ENCODE peak calls at places on chromosomes 6 and 20, in six cellular contexts. A is psoas muscle, S is IMR-90, N is Peyer's patch, J is mucosa of descending colon, Q is cardiac muscle cell. W is an unnamed sample. For H3K4me1, the result is how much of the 10 kb centered on the place peaks cover.

GRCh38 chr6:155340464-155341129 is 26.3 kb upstream of the TFB1M start:
- DNase-seq in A (no peak), S (peak), N (no peak), J (no peak), Q (peak), W (no peak)

GRCh38 chr6:149474108-149474935 is 10.5 kb downstream of the ZC3H12D start:
- DNase-seq in A (no peak), S (no peak), N (peak), J (peak), Q (no peak), W (no peak)

GRCh38 chr20:25059866-25060465 is 2.0 kb upstream of the ACSS1 start:
- DNase-seq in A (no peak), S (no peak), N (no peak), J (no peak), Q (no peak), W (no peak)

GRCh38 chr6:150238294-150238693 is 95.5 kb downstream of the PPP1R14C start:
- DNase-seq in A (peak), S (peak), N (no peak), J (no peak), Q (peak), W (no peak)

GRCh38 chr20:49937023-49937929 is 1.1 kb downstream of the RNF114 start:
- DNase-seq in A (no peak), S (no peak), N (no peak), J (no peak), Q (no peak), W (no peak)

GRCh38 chr6:157151989-157152388 is 171.3 kb downstream of the TMEM242 start:
- DNase-seq in A (no peak), S (peak), N (no peak), J (no peak), Q (peak), W (no peak)

GRCh38 chr6:170296423-170296745 is 5.5 kb upstream of the DLL1 start:
- DNase-seq in A (no peak), S (no peak), N (no peak), J (peak), Q (no peak), W (no peak)

GRCh38 chr6:136426627-136427377 is 123.4 kb downstream of the MAP7 start:
- DNase-seq in A (no peak), S (no peak), N (no peak), J (no peak), Q (no peak), W (no peak)

GRCh38 chr6:169263836-169264608 is 10.4 kb upstream of the THBS2 start:
- DNase-seq in A (no peak), S (peak), N (no peak), J (no peak), Q (peak), W (no peak)

GRCh38 chr6:22383016-22383415 is 86.2 kb upstream of the PRL start:
- DNase-seq in A (no peak), S (no peak), N (no peak), J (no peak), Q (no peak), W (no peak)

GRCh38 chr6:71965404-71965803 is 79.1 kb downstream of the RIMS1 start:
- DNase-seq in A (no peak), S (no peak), N (no peak), J (no peak), Q (no peak), W (no peak)

GRCh38 chr6:13702809-13703302 is 8.8 kb downstream of the RANBP9 start:
- DNase-seq in A (no peak), S (no peak), N (no peak), J (no peak), Q (no peak), W (no peak)

GRCh38 chr6:168169624-168170023 is 90.6 kb upstream of the FRMD1 start:
- DNase-seq in A (no peak), S (no peak), N (no peak), J (no peak), Q (no peak), W (peak)

GRCh38 chr20:9015984-9016324 is 52.9 kb upstream of the PLCB4 start:
- DNase-seq in A (no peak), S (peak), N (no peak), J (no peak), Q (peak), W (no peak)

GRCh38 chr6:27286141-27286540 is 25.9 kb downstream of the POM121L2 start:
- DNase-seq in A (no peak), S (no peak), N (no peak), J (no peak), Q (no peak), W (no peak)

GRCh38 chr6:75292522-75292921 is 7.9 kb upstream of the TMEM30A start:
- DNase-seq in A (no peak), S (no peak), N (no peak), J (no peak), Q (no peak), W (no peak)

GRCh38 chr20:5933802-5934436 is 16.4 kb downstream of the TRMT6 start:
- DNase-seq in A (no peak), S (no peak), N (no peak), J (no peak), Q (peak), W (no peak)

GRCh38 chr6:147203311-147204059 is 732 bp upstream of the STXBP5 start:
- DNase-seq in A (peak), S (peak), N (peak), J (peak), Q (peak), W (peak)

GRCh38 chr6:97052152-97052787 is 127.7 kb downstream of the KLHL32 start:
- DNase-seq in A (no peak), S (no peak), N (no peak), J (no peak), Q (no peak), W (no peak)

GRCh38 chr6:169590376-169590939 is 111.4 kb downstream of the WDR27 start:
- DNase-seq in A (no peak), S (no peak), N (no peak), J (no peak), Q (no peak), W (no peak)

GRCh38 chr6:13523826-13524622 is 36.6 kb upstream of the GFOD1 start:
- DNase-seq in A (peak), S (no peak), N (no peak), J (no peak), Q (no peak), W (no peak)

GRCh38 chr20:25022680-25023079 is 30.1 kb upstream of the APMAP start:
- DNase-seq in A (no peak), S (no peak), N (no peak), J (peak), Q (no peak), W (no peak)

GRCh38 chr20:20712004-20712473 is 405 bp downstream of the RALGAPA2 start:
- DNase-seq in A (no peak), S (no peak), N (no peak), J (no peak), Q (no peak), W (no peak)

GRCh38 chr6:37083243-37084138 is 78.0 kb downstream of the FGD2 start:
- DNase-seq in A (peak), S (peak), N (peak), J (peak), Q (peak), W (no peak)

GRCh38 chr6:125519367-125519766 is 217.6 kb upstream of the HDDC2 start:
- DNase-seq in A (no peak), S (no peak), N (no peak), J (no peak), Q (no peak), W (no peak)

GRCh38 chr20:59988141-59988540 is 29.9 kb downstream of the CDH26 start:
- DNase-seq in A (no peak), S (peak), N (no peak), J (no peak), Q (no peak), W (no peak)

GRCh38 chr6:32086661-32087573 is 22.2 kb downstream of the TNXB start:
- DNase-seq in A (peak), S (peak), N (no peak), J (peak), Q (peak), W (no peak)

GRCh38 chr6:99270852-99271251 is 78.6 kb downstream of the FAXC start:
- DNase-seq in A (no peak), S (no peak), N (no peak), J (no peak), Q (no peak), W (no peak)

GRCh38 chr6:124977067-124977908 is 15.1 kb downstream of the RNF217 start:
- DNase-seq in A (no peak), S (peak), N (no peak), J (no peak), Q (peak), W (no peak)

GRCh38 chr6:107173779-107174178 is 58.5 kb upstream of the BEND3 start:
- DNase-seq in A (no peak), S (peak), N (no peak), J (no peak), Q (peak), W (no peak)

GRCh38 chr20:23115823-23116222 is 29.7 kb upstream of the CD93 start:
- DNase-seq in A (no peak), S (no peak), N (no peak), J (no peak), Q (no peak), W (no peak)

GRCh38 chr20:58359441-58359840 is 29.6 kb upstream of the VAPB start:
- DNase-seq in A (no peak), S (peak), N (no peak), J (no peak), Q (peak), W (no peak)

GRCh38 chr6:139962663-139963314 is 588.3 kb upstream of the CITED2 start:
- DNase-seq in A (no peak), S (no peak), N (no peak), J (no peak), Q (no peak), W (no peak)

GRCh38 chr20:11176431-11176830 is 502.6 kb upstream of the JAG1 start:
- DNase-seq in A (no peak), S (no peak), N (no peak), J (no peak), Q (no peak), W (no peak)

GRCh38 chr6:138291036-138291848 is 73.0 kb upstream of the PBOV1 start:
- DNase-seq in A (no peak), S (no peak), N (no peak), J (no peak), Q (no peak), W (no peak)

GRCh38 chr6:123715243-123715863 is 78.6 kb upstream of the TRDN start:
- DNase-seq in A (no peak), S (no peak), N (no peak), J (no peak), Q (peak), W (no peak)

DNA sequence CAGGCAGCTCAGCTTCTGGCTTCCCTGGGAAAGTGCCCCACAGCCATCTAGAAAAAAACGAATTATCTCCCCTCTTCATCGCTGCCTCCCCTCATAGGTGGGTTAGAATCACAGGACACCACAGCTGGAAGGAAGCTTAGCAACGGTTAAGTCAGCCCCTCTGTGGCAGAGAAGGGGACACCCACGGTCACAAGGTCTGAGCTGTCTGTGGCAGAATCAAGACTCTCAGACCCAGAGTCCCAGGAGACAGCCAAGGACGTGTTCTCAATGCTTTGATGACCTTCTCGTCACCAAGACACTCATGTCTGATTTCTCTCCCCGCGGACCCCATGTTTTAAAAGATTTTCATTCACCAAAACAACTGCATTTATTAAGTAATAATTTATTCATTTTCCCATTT is 221.5 kb downstream of the NRN1 start:
- DNase-seq in A (no peak), S (no peak), N (no peak), J (no peak), Q (no peak), W (no peak)
- TF ChIP-seq CTCF in A (no peak), S (no peak), N (no peak), J (no peak), Q (no peak), W (no peak)

GRCh38 chr6:53309059-53309896 is 39.5 kb downstream of the ELOVL5 start:
- DNase-seq in A (no peak), S (peak), N (peak), J (no peak), Q (peak), W (peak)
- H3K4me1 ChIP-seq in A (under half), S (under half), N (under half), J (under half), Q (under half), W (half or more)

GRCh38 chr20:17557675-17558006 is 12.2 kb upstream of the DSTN start:
- DNase-seq in A (no peak), S (peak), N (no peak), J (no peak), Q (peak), W (no peak)

GRCh38 chr20:17559338-17559737 is 10.5 kb upstream of the DSTN start:
- DNase-seq in A (no peak), S (no peak), N (no peak), J (no peak), Q (no peak), W (no peak)

GRCh38 chr20:17556842-17557674 is 12.8 kb upstream of the DSTN start:
- DNase-seq in A (peak), S (peak), N (no peak), J (peak), Q (peak), W (no peak)

GRCh38 chr20:17558941-17559304 is 11.0 kb upstream of the DSTN start:
- DNase-seq in A (no peak), S (no peak), N (no peak), J (no peak), Q (no peak), W (no peak)

GRCh38 chr20:17558154-17558940 is 11.5 kb upstream of the DSTN start:
- DNase-seq in A (no peak), S (peak), N (no peak), J (no peak), Q (peak), W (no peak)
- TF ChIP-seq CTCF in A (no peak), S (no peak), N (no peak), J (no peak), Q (no peak), W (no peak)

GRCh38 chr20:46406986-46407670 is 713 bp upstream of the ELMO2 start:
- DNase-seq in A (peak), S (peak), N (peak), J (peak), Q (peak), W (peak)
- H3K4me1 ChIP-seq in A (under half), S (under half), N (under half), J (under half), Q (under half), W (under half)

GRCh38 chr6:1363729-1364572 is 25.4 kb upstream of the FOXF2 start:
- DNase-seq in A (peak), S (peak), N (no peak), J (no peak), Q (peak), W (no peak)
- TF ChIP-seq CTCF in A (peak), S (peak), N (no peak), J (no peak), Q (peak), W (no peak)

GRCh38 chr6:90286884-90287488 is 9.7 kb downstream of the BACH2 start:
- DNase-seq in A (no peak), S (peak), N (peak), J (no peak), Q (peak), W (peak)
- H3K4me1 ChIP-seq in A (half or more), S (under half), N (under half), J (under half), Q (under half), W (half or more)

GRCh38 chr6:35731736-35732532 is 4.9 kb upstream of the ARMC12 start:
- DNase-seq in A (peak), S (peak), N (peak), J (peak), Q (peak), W (peak)
- TF ChIP-seq CTCF in A (no peak), S (no peak), N (peak), J (no peak), Q (no peak), W (peak)

GRCh38 chr20:47980336-47981177 is 195.3 kb upstream of the SULF2 start:
- DNase-seq in A (no peak), S (no peak), N (no peak), J (no peak), Q (no peak), W (no peak)

GRCh38 chr20:47982574-47983360 is 197.5 kb upstream of the SULF2 start:
- DNase-seq in A (no peak), S (no peak), N (peak), J (no peak), Q (no peak), W (no peak)

GRCh38 chr20:47985092-47985850 is 200.0 kb upstream of the SULF2 start:
- DNase-seq in A (no peak), S (peak), N (no peak), J (no peak), Q (peak), W (no peak)

GRCh38 chr20:47984437-47984836 is 199.2 kb upstream of the SULF2 start:
- DNase-seq in A (no peak), S (no peak), N (no peak), J (no peak), Q (no peak), W (no peak)

DNA sequence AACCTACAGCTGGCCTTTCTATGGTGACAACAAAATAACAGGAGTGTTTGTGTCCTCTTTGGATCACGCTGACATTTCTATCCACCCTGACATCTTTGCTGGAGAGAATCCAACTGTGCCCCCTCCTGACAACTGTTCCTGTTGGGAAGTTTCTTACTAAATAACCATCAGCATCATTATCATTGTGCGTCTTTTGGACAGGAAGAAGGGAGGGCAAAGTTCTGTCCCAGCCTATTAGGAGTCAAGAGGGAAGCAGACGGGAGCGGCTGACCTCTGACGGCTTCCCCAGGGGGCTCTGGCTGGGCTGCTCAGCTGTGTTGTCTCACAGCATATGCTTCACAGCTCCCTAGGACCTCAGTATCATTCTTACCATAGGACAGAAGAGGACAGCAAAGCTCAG is 196.0 kb upstream of the SULF2 start:
- DNase-seq in A (no peak), S (no peak), N (no peak), J (no peak), Q (no peak), W (no peak)
- H3K4me1 ChIP-seq in A (under half), S (under half), N (under half), J (under half), Q (under half), W (under half)

GRCh38 chr6:33144373-33144772 is 47.9 kb downstream of the COL11A2 start:
- DNase-seq in A (no peak), S (no peak), N (no peak), J (no peak), Q (no peak), W (no peak)
- TF ChIP-seq CTCF in A (no peak), S (no peak), N (no peak), J (no peak), Q (no peak), W (no peak)